ENCODE peak calls at places on chromosome 12, in four cellular contexts. U is SJCRH30, V is T-helper 2 cell, K is NCI-H510A treated with DMSO at 0.1 percent for 48 hours. E is an unnamed sample.
A peak's percentile ranks its signal among the peaks of the same experiment; 100 is the strongest.

GRCh38 chr12:104299842-104300481 is 3.6 kb upstream of the EID3 start:
- DNase-seq in U (no peak), V (no peak), K (no peak), E (no peak)

GRCh38 chr12:127677537-127678131 is 589.3 kb upstream of the TMEM132C start:
- DNase-seq in U (peak; percentile 73), V (no peak), K (peak; percentile 89), E (peak; percentile 74)

GRCh38 chr12:106213721-106214121 is 34.1 kb downstream of the CKAP4 start:
- DNase-seq in U (no peak), V (no peak), K (no peak), E (no peak)

GRCh38 chr12:114450019-114450418 is 44.1 kb upstream of the TBX5 start:
- DNase-seq in U (no peak), V (no peak), K (no peak), E (no peak)

GRCh38 chr12:76646366-76646765 is 86.8 kb upstream of the OSBPL8 start:
- DNase-seq in U (no peak), V (no peak), K (no peak), E (no peak)

GRCh38 chr12:47935196-47935595 is 28.2 kb upstream of the TMEM106C start:
- DNase-seq in U (peak; percentile 80), V (no peak), K (no peak), E (peak; percentile 86)

GRCh38 chr12:110689601-110690430 is 901 bp upstream of the HVCN1 start:
- DNase-seq in U (no peak), V (peak; percentile 22), K (no peak), E (no peak)

GRCh38 chr12:12091977-12092663 is 21.4 kb downstream of the BCL2L14 start:
- DNase-seq in U (no peak), V (no peak), K (peak; percentile 46), E (no peak)

GRCh38 chr12:79424109-79424721 is 266.5 kb downstream of the PAWR start:
- DNase-seq in U (no peak), V (no peak), K (no peak), E (peak; percentile 97)

GRCh38 chr12:103442822-103443221 is 52.9 kb downstream of the C12orf42 start:
- DNase-seq in U (no peak), V (no peak), K (no peak), E (no peak)

GRCh38 chr12:47052274-47052673 is 27.1 kb upstream of the PCED1B start:
- DNase-seq in U (no peak), V (no peak), K (no peak), E (no peak)

GRCh38 chr12:127485528-127485927 is 781.4 kb upstream of the TMEM132C start:
- DNase-seq in U (peak; percentile 17), V (no peak), K (peak; percentile 73), E (peak; percentile 83)

GRCh38 chr12:52204095-52204930 is 12.5 kb upstream of the KRT80 start:
- DNase-seq in U (peak; percentile 2), V (no peak), K (no peak), E (no peak)

GRCh38 chr12:1864456-1864855 is 44.1 kb downstream of the LRTM2 start:
- DNase-seq in U (no peak), V (no peak), K (no peak), E (no peak)

E was measured in fibroblast of gingiva.